ENCODE peak calls at places on chromosomes 13 and 19, in nine cellular contexts. One of them, this sample, is unnamed.

GRCh38 chr19:14450168-14450874 is 17.2 kb downstream of the PKN1 start:
- DNase-seq in progenitor cell of endocrine pancreas: no peak
- DNase-seq in BJ: no peak
- DNase-seq in CD4-positive, alpha-beta T cell: no peak
- DNase-seq in adrenal gland: no peak
- DNase-seq in mucosa of descending colon: peak; percentile 68
- DNase-seq in left ventricle myocardium inferior: no peak
- DNase-seq in RWPE1: peak; percentile 79
- DNase-seq in uterus: peak; percentile 33
- DNase-seq in this sample: no peak

GRCh38 chr19:29260477-29261317 is 47.7 kb upstream of the UQCRFS1 start:
- DNase-seq in RWPE1: no peak
- DNase-seq in left ventricle myocardium inferior: no peak
- DNase-seq in adrenal gland: no peak
- DNase-seq in mucosa of descending colon: no peak
- DNase-seq in uterus: no peak
- DNase-seq in BJ: no peak
- DNase-seq in progenitor cell of endocrine pancreas: peak; percentile 23
- DNase-seq in CD4-positive, alpha-beta T cell: no peak
- DNase-seq in this sample: no peak

GRCh38 chr13:89457977-89458376 is 1786.8 kb downstream of the SLITRK5 start:
- DNase-seq in adrenal gland: no peak
- DNase-seq in uterus: no peak
- DNase-seq in left ventricle myocardium inferior: no peak
- DNase-seq in CD4-positive, alpha-beta T cell: no peak
- DNase-seq in mucosa of descending colon: no peak
- DNase-seq in progenitor cell of endocrine pancreas: no peak
- DNase-seq in BJ: no peak
- DNase-seq in RWPE1: peak; percentile 63
- DNase-seq in this sample: no peak

GRCh38 chr13:90622547-90622946 is 724.9 kb upstream of the MIR17HG start:
- DNase-seq in adrenal gland: no peak
- DNase-seq in mucosa of descending colon: no peak
- DNase-seq in CD4-positive, alpha-beta T cell: no peak
- DNase-seq in progenitor cell of endocrine pancreas: no peak
- DNase-seq in BJ: peak; percentile 25
- DNase-seq in uterus: no peak
- DNase-seq in RWPE1: peak; percentile 30
- DNase-seq in left ventricle myocardium inferior: no peak
- DNase-seq in this sample: no peak

GRCh38 chr13:51697181-51697580 is 106.8 kb downstream of the DHRS12 start:
- DNase-seq in uterus: no peak
- DNase-seq in CD4-positive, alpha-beta T cell: no peak
- DNase-seq in RWPE1: no peak
- DNase-seq in adrenal gland: no peak
- DNase-seq in mucosa of descending colon: no peak
- DNase-seq in progenitor cell of endocrine pancreas: no peak
- DNase-seq in BJ: no peak
- DNase-seq in left ventricle myocardium inferior: no peak
- DNase-seq in this sample: no peak

GRCh38 chr13:73268306-73268705 is 209.5 kb downstream of the KLF5 start:
- DNase-seq in left ventricle myocardium inferior: no peak
- DNase-seq in BJ: no peak
- DNase-seq in mucosa of descending colon: peak; percentile 50
- DNase-seq in uterus: no peak
- DNase-seq in RWPE1: peak; percentile 77
- DNase-seq in progenitor cell of endocrine pancreas: no peak
- DNase-seq in adrenal gland: no peak
- DNase-seq in CD4-positive, alpha-beta T cell: no peak
- DNase-seq in this sample: no peak

GRCh38 chr19:35712910-35713845 is 4.6 kb upstream of the KMT2B start:
- DNase-seq in progenitor cell of endocrine pancreas: no peak
- DNase-seq in CD4-positive, alpha-beta T cell: no peak
- DNase-seq in mucosa of descending colon: no peak
- DNase-seq in BJ: no peak
- DNase-seq in RWPE1: no peak
- DNase-seq in left ventricle myocardium inferior: no peak
- DNase-seq in adrenal gland: no peak
- DNase-seq in uterus: no peak
- DNase-seq in this sample: no peak

GRCh38 chr13:102322211-102322610 is 79.6 kb downstream of the FGF14 start:
- DNase-seq in adrenal gland: no peak
- DNase-seq in CD4-positive, alpha-beta T cell: no peak
- DNase-seq in progenitor cell of endocrine pancreas: no peak
- DNase-seq in left ventricle myocardium inferior: no peak
- DNase-seq in uterus: no peak
- DNase-seq in mucosa of descending colon: no peak
- DNase-seq in BJ: no peak
- DNase-seq in RWPE1: no peak
- DNase-seq in this sample: no peak

GRCh38 chr13:45370922-45371406 is 30.0 kb upstream of the TPT1 start:
- DNase-seq in adrenal gland: peak; percentile 64
- DNase-seq in progenitor cell of endocrine pancreas: peak; percentile 65
- DNase-seq in uterus: peak; percentile 69
- DNase-seq in mucosa of descending colon: peak; percentile 72
- DNase-seq in BJ: no peak
- DNase-seq in RWPE1: peak; percentile 51
- DNase-seq in CD4-positive, alpha-beta T cell: peak; percentile 40
- DNase-seq in left ventricle myocardium inferior: peak; percentile 77
- DNase-seq in this sample: peak; percentile 82

GRCh38 chr13:43675577-43675976 is 111.2 kb downstream of the ENOX1 start:
- DNase-seq in adrenal gland: no peak
- DNase-seq in CD4-positive, alpha-beta T cell: no peak
- DNase-seq in BJ: no peak
- DNase-seq in mucosa of descending colon: no peak
- DNase-seq in RWPE1: no peak
- DNase-seq in progenitor cell of endocrine pancreas: no peak
- DNase-seq in left ventricle myocardium inferior: no peak
- DNase-seq in uterus: no peak
- DNase-seq in this sample: no peak

GRCh38 chr13:34164585-34164984 is 346.6 kb downstream of the RFC3 start:
- DNase-seq in uterus: no peak
- DNase-seq in CD4-positive, alpha-beta T cell: no peak
- DNase-seq in progenitor cell of endocrine pancreas: no peak
- DNase-seq in RWPE1: no peak
- DNase-seq in adrenal gland: no peak
- DNase-seq in mucosa of descending colon: no peak
- DNase-seq in BJ: no peak
- DNase-seq in left ventricle myocardium inferior: no peak
- DNase-seq in this sample: no peak

GRCh38 chr13:41639955-41640780 is 182.8 kb downstream of the RGCC start:
- DNase-seq in RWPE1: no peak
- DNase-seq in CD4-positive, alpha-beta T cell: no peak
- DNase-seq in BJ: no peak
- DNase-seq in adrenal gland: no peak
- DNase-seq in left ventricle myocardium inferior: no peak
- DNase-seq in uterus: peak; percentile 56
- DNase-seq in progenitor cell of endocrine pancreas: no peak
- DNase-seq in mucosa of descending colon: no peak
- DNase-seq in this sample: no peak

GRCh38 chr13:91313103-91313502 is 34.4 kb upstream of the MIR17HG start:
- DNase-seq in CD4-positive, alpha-beta T cell: no peak
- DNase-seq in left ventricle myocardium inferior: no peak
- DNase-seq in progenitor cell of endocrine pancreas: no peak
- DNase-seq in RWPE1: no peak
- DNase-seq in adrenal gland: no peak
- DNase-seq in mucosa of descending colon: no peak
- DNase-seq in uterus: no peak
- DNase-seq in BJ: no peak
- DNase-seq in this sample: no peak

GRCh38 chr13:100235311-100235901 is 146.5 kb downstream of the PCCA start:
- DNase-seq in CD4-positive, alpha-beta T cell: no peak
- DNase-seq in progenitor cell of endocrine pancreas: no peak
- DNase-seq in BJ: peak; percentile 29
- DNase-seq in left ventricle myocardium inferior: no peak
- DNase-seq in mucosa of descending colon: no peak
- DNase-seq in adrenal gland: peak; percentile 18
- DNase-seq in uterus: no peak
- DNase-seq in RWPE1: peak; percentile 53
- DNase-seq in this sample: no peak

GRCh38 chr13:80481589-80481988 is 140.7 kb upstream of the SPRY2 start:
- DNase-seq in BJ: no peak
- DNase-seq in uterus: no peak
- DNase-seq in adrenal gland: no peak
- DNase-seq in RWPE1: no peak
- DNase-seq in CD4-positive, alpha-beta T cell: no peak
- DNase-seq in mucosa of descending colon: no peak
- DNase-seq in progenitor cell of endocrine pancreas: no peak
- DNase-seq in left ventricle myocardium inferior: no peak
- DNase-seq in this sample: no peak

DNA sequence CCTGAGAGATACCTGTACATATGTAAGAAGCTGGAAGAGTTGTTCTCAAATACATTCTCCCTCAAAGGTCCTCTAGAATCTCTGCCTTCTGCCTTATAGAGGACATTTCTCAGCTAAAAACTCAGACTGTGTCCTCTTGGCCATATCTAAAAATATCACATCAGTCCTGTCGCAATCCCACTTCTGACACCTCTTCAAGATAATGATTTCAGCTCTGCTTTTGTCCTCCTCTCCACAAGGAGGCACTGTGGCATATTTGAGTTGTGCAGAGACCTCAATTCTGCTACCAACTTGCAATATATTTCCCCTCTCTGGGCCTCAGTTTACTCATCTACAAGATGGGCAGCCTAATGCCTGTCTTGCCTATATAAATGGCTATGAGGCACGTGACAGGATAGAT is 16.6 kb downstream of the ADAMTS10 start:
- DNase-seq in RWPE1: no peak
- DNase-seq in BJ: no peak
- DNase-seq in CD4-positive, alpha-beta T cell: no peak
- DNase-seq in left ventricle myocardium inferior: no peak
- DNase-seq in uterus: no peak
- DNase-seq in progenitor cell of endocrine pancreas: no peak
- DNase-seq in mucosa of descending colon: no peak
- DNase-seq in adrenal gland: no peak
- DNase-seq in this sample: no peak
- TF ChIP-seq CTCF in RWPE1: no peak
- TF ChIP-seq CTCF in BJ: no peak
- TF ChIP-seq CTCF in CD4-positive, alpha-beta T cell: no peak
- TF ChIP-seq CTCF in left ventricle myocardium inferior: peak; percentile 30
- TF ChIP-seq CTCF in uterus: no peak
- TF ChIP-seq CTCF in progenitor cell of endocrine pancreas: peak; percentile 14
- TF ChIP-seq CTCF in mucosa of descending colon: no peak
- TF ChIP-seq CTCF in adrenal gland: peak; percentile 27
- TF ChIP-seq CTCF in this sample: no peak

DNA sequence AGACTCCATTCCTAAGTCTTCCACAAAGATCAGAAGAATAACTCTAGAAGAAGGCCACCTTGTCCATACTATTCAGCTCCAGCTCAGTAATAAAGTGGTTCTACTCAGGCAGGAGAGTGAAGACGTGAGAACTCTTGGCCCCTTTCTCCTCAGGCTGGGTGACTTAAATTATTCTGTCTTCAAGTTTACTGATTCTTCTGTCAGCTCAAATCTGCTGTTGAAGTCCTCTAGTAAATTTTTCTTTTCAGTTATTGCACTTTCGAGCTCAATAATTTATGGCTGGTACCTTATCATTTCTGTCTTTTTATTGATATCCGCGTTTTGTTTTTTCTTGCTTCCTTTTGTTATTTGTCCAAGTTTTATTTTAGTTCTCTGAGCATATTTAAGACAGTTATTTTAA is 922.3 kb upstream of the PCDH9 start:
- DNase-seq in progenitor cell of endocrine pancreas: no peak
- DNase-seq in uterus: no peak
- DNase-seq in BJ: no peak
- DNase-seq in CD4-positive, alpha-beta T cell: no peak
- DNase-seq in RWPE1: no peak
- DNase-seq in mucosa of descending colon: no peak
- DNase-seq in adrenal gland: no peak
- DNase-seq in left ventricle myocardium inferior: no peak
- DNase-seq in this sample: no peak
- TF ChIP-seq CTCF in progenitor cell of endocrine pancreas: no peak
- TF ChIP-seq CTCF in uterus: no peak
- TF ChIP-seq CTCF in BJ: no peak
- TF ChIP-seq CTCF in CD4-positive, alpha-beta T cell: no peak
- TF ChIP-seq CTCF in RWPE1: no peak
- TF ChIP-seq CTCF in mucosa of descending colon: no peak
- TF ChIP-seq CTCF in adrenal gland: no peak
- TF ChIP-seq CTCF in left ventricle myocardium inferior: no peak
- TF ChIP-seq CTCF in this sample: no peak

DNA sequence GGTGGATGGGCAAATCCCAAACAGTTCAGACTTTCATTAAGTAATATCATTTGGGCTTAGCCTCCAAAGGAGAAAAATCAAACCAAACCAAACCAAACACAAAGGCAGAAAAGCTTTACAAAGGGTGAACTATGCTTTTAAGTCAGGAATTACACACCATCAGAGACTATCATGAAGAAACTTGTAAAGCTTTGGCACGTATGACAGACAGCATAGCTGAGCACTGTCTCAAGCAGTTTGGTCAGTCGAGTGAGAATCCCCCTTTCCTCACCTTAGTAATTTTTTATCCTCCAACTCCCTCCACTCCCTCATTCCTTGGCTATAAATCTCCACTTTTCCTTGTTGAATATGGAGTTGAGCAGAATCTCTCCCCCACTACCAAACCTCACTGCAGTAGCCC is 72.1 kb downstream of the MIPEP start:
- DNase-seq in progenitor cell of endocrine pancreas: no peak
- DNase-seq in BJ: no peak
- DNase-seq in uterus: no peak
- DNase-seq in left ventricle myocardium inferior: no peak
- DNase-seq in adrenal gland: no peak
- DNase-seq in mucosa of descending colon: no peak
- DNase-seq in RWPE1: no peak
- DNase-seq in CD4-positive, alpha-beta T cell: no peak
- DNase-seq in this sample: no peak
- TF ChIP-seq CTCF in progenitor cell of endocrine pancreas: no peak
- TF ChIP-seq CTCF in BJ: no peak
- TF ChIP-seq CTCF in uterus: no peak
- TF ChIP-seq CTCF in left ventricle myocardium inferior: no peak
- TF ChIP-seq CTCF in adrenal gland: no peak
- TF ChIP-seq CTCF in mucosa of descending colon: no peak
- TF ChIP-seq CTCF in RWPE1: no peak
- TF ChIP-seq CTCF in CD4-positive, alpha-beta T cell: no peak
- TF ChIP-seq CTCF in this sample: no peak

GRCh38 chr13:23510979-23511735 is 59.1 kb upstream of the TNFRSF19 start:
- DNase-seq in mucosa of descending colon: no peak
- DNase-seq in adrenal gland: peak; percentile 13
- DNase-seq in uterus: no peak
- DNase-seq in BJ: no peak
- DNase-seq in left ventricle myocardium inferior: no peak
- DNase-seq in RWPE1: no peak
- DNase-seq in CD4-positive, alpha-beta T cell: no peak
- DNase-seq in progenitor cell of endocrine pancreas: no peak
- DNase-seq in this sample: no peak

GRCh38 chr13:23513460-23513859 is 56.8 kb upstream of the TNFRSF19 start:
- DNase-seq in RWPE1: no peak
- DNase-seq in uterus: no peak
- DNase-seq in left ventricle myocardium inferior: no peak
- DNase-seq in CD4-positive, alpha-beta T cell: no peak
- DNase-seq in BJ: no peak
- DNase-seq in mucosa of descending colon: no peak
- DNase-seq in progenitor cell of endocrine pancreas: no peak
- DNase-seq in adrenal gland: no peak
- DNase-seq in this sample: no peak

GRCh38 chr13:23515116-23515515 is 55.1 kb upstream of the TNFRSF19 start:
- DNase-seq in uterus: no peak
- DNase-seq in left ventricle myocardium inferior: no peak
- DNase-seq in CD4-positive, alpha-beta T cell: no peak
- DNase-seq in progenitor cell of endocrine pancreas: no peak
- DNase-seq in mucosa of descending colon: no peak
- DNase-seq in RWPE1: no peak
- DNase-seq in adrenal gland: no peak
- DNase-seq in BJ: no peak
- DNase-seq in this sample: no peak

GRCh38 chr13:23514076-23514475 is 56.1 kb upstream of the TNFRSF19 start:
- DNase-seq in BJ: no peak
- DNase-seq in RWPE1: no peak
- DNase-seq in CD4-positive, alpha-beta T cell: no peak
- DNase-seq in mucosa of descending colon: no peak
- DNase-seq in adrenal gland: no peak
- DNase-seq in progenitor cell of endocrine pancreas: no peak
- DNase-seq in left ventricle myocardium inferior: no peak
- DNase-seq in uterus: no peak
- DNase-seq in this sample: no peak

GRCh38 chr13:23512762-23513395 is 57.3 kb upstream of the TNFRSF19 start:
- DNase-seq in mucosa of descending colon: no peak
- DNase-seq in CD4-positive, alpha-beta T cell: no peak
- DNase-seq in progenitor cell of endocrine pancreas: no peak
- DNase-seq in left ventricle myocardium inferior: no peak
- DNase-seq in adrenal gland: no peak
- DNase-seq in BJ: no peak
- DNase-seq in RWPE1: no peak
- DNase-seq in uterus: no peak
- DNase-seq in this sample: no peak
- TF ChIP-seq CTCF in mucosa of descending colon: no peak
- TF ChIP-seq CTCF in CD4-positive, alpha-beta T cell: no peak
- TF ChIP-seq CTCF in progenitor cell of endocrine pancreas: peak; percentile 42
- TF ChIP-seq CTCF in left ventricle myocardium inferior: no peak
- TF ChIP-seq CTCF in adrenal gland: no peak
- TF ChIP-seq CTCF in BJ: no peak
- TF ChIP-seq CTCF in RWPE1: no peak
- TF ChIP-seq CTCF in uterus: no peak
- TF ChIP-seq CTCF in this sample: no peak

This sample was measured in D721Med.